ENCODE peak calls at places on chromosome 1, in eight cellular contexts. One of them, this sample, is unnamed.

GRCh38 chr1:70115315-70115714 is 90.1 kb downstream of the LRRC40 start:
- DNase-seq in SJSA1: no peak
- DNase-seq in neural progenitor cell: no peak
- DNase-seq in uterus: no peak
- DNase-seq in hepatocyte: no peak
- DNase-seq in bronchial epithelial cell: no peak
- DNase-seq in fibroblast of lung: no peak
- DNase-seq in NB4: no peak
- DNase-seq in this sample: no peak

GRCh38 chr1:109793486-109794318 is 30.0 kb upstream of the EPS8L3 start:
- DNase-seq in bronchial epithelial cell: peak; percentile 96
- DNase-seq in neural progenitor cell: no peak
- DNase-seq in SJSA1: peak; percentile 49
- DNase-seq in uterus: peak; percentile 61
- DNase-seq in hepatocyte: peak; percentile 52
- DNase-seq in NB4: peak; percentile 81
- DNase-seq in fibroblast of lung: peak; percentile 62
- DNase-seq in this sample: peak; percentile 15

GRCh38 chr1:200184196-200184595 is 156.7 kb downstream of the NR5A2 start:
- DNase-seq in SJSA1: peak; percentile 82
- DNase-seq in bronchial epithelial cell: peak; percentile 99
- DNase-seq in NB4: peak; percentile 91
- DNase-seq in hepatocyte: peak; percentile 40
- DNase-seq in uterus: peak; percentile 73
- DNase-seq in neural progenitor cell: no peak
- DNase-seq in fibroblast of lung: peak; percentile 79
- DNase-seq in this sample: peak; percentile 44

GRCh38 chr1:234611153-234611798 is 1.3 kb upstream of the IRF2BP2 start:
- DNase-seq in uterus: peak; percentile 63
- DNase-seq in SJSA1: no peak
- DNase-seq in bronchial epithelial cell: peak; percentile 91
- DNase-seq in neural progenitor cell: peak; percentile 92
- DNase-seq in NB4: peak; percentile 94
- DNase-seq in hepatocyte: no peak
- DNase-seq in fibroblast of lung: peak; percentile 91
- DNase-seq in this sample: no peak

GRCh38 chr1:87981810-87982209 is 653.1 kb downstream of the LMO4 start:
- DNase-seq in NB4: no peak
- DNase-seq in hepatocyte: no peak
- DNase-seq in uterus: no peak
- DNase-seq in bronchial epithelial cell: no peak
- DNase-seq in SJSA1: no peak
- DNase-seq in fibroblast of lung: no peak
- DNase-seq in neural progenitor cell: no peak
- DNase-seq in this sample: no peak

GRCh38 chr1:244087021-244087560 is 36.0 kb downstream of the ZBTB18 start:
- DNase-seq in uterus: no peak
- DNase-seq in bronchial epithelial cell: no peak
- DNase-seq in neural progenitor cell: no peak
- DNase-seq in fibroblast of lung: no peak
- DNase-seq in hepatocyte: no peak
- DNase-seq in NB4: no peak
- DNase-seq in SJSA1: no peak
- DNase-seq in this sample: no peak

GRCh38 chr1:86616871-86617270 is 70.0 kb downstream of the CLCA4 start:
- DNase-seq in NB4: peak; percentile 87
- DNase-seq in uterus: no peak
- DNase-seq in neural progenitor cell: no peak
- DNase-seq in hepatocyte: peak; percentile 29
- DNase-seq in fibroblast of lung: no peak
- DNase-seq in bronchial epithelial cell: peak; percentile 94
- DNase-seq in SJSA1: no peak
- DNase-seq in this sample: no peak

GRCh38 chr1:175172503-175172902 is 20.1 kb downstream of the KIAA0040 start:
- DNase-seq in fibroblast of lung: no peak
- DNase-seq in bronchial epithelial cell: no peak
- DNase-seq in neural progenitor cell: no peak
- DNase-seq in SJSA1: no peak
- DNase-seq in uterus: no peak
- DNase-seq in hepatocyte: no peak
- DNase-seq in NB4: no peak
- DNase-seq in this sample: no peak

GRCh38 chr1:6343506-6344405 is 49.8 kb downstream of the ACOT7 start:
- DNase-seq in bronchial epithelial cell: peak; percentile 99
- DNase-seq in SJSA1: peak; percentile 69
- DNase-seq in fibroblast of lung: peak; percentile 84
- DNase-seq in neural progenitor cell: peak; percentile 91
- DNase-seq in uterus: peak; percentile 49
- DNase-seq in NB4: peak; percentile 72
- DNase-seq in hepatocyte: peak; percentile 86
- DNase-seq in this sample: peak; percentile 85

GRCh38 chr1:32623775-32624174 is 26.6 kb downstream of the ZBTB8OS start:
- DNase-seq in NB4: no peak
- DNase-seq in hepatocyte: no peak
- DNase-seq in fibroblast of lung: no peak
- DNase-seq in uterus: no peak
- DNase-seq in SJSA1: no peak
- DNase-seq in neural progenitor cell: no peak
- DNase-seq in bronchial epithelial cell: no peak
- DNase-seq in this sample: no peak

GRCh38 chr1:159188375-159188788 is 16.3 kb upstream of the ACKR1 start:
- DNase-seq in bronchial epithelial cell: peak; percentile 47
- DNase-seq in neural progenitor cell: peak; percentile 95
- DNase-seq in NB4: no peak
- DNase-seq in fibroblast of lung: peak; percentile 10
- DNase-seq in SJSA1: no peak
- DNase-seq in hepatocyte: peak; percentile 74
- DNase-seq in uterus: peak; percentile 44
- DNase-seq in this sample: peak; percentile 75

GRCh38 chr1:177138347-177138746 is 26.2 kb downstream of the ASTN1 start:
- DNase-seq in NB4: no peak
- DNase-seq in neural progenitor cell: no peak
- DNase-seq in fibroblast of lung: no peak
- DNase-seq in uterus: no peak
- DNase-seq in bronchial epithelial cell: no peak
- DNase-seq in hepatocyte: no peak
- DNase-seq in SJSA1: no peak
- DNase-seq in this sample: no peak

GRCh38 chr1:154609398-154610380 is 1.7 kb upstream of the ADAR start:
- DNase-seq in hepatocyte: no peak
- DNase-seq in neural progenitor cell: peak; percentile 51
- DNase-seq in bronchial epithelial cell: peak; percentile 52
- DNase-seq in NB4: peak; percentile 34
- DNase-seq in uterus: no peak
- DNase-seq in SJSA1: no peak
- DNase-seq in fibroblast of lung: no peak
- DNase-seq in this sample: no peak

GRCh38 chr1:233140974-233141373 is 154.6 kb downstream of the PCNX2 start:
- DNase-seq in SJSA1: no peak
- DNase-seq in hepatocyte: no peak
- DNase-seq in fibroblast of lung: peak; percentile 54
- DNase-seq in uterus: no peak
- DNase-seq in bronchial epithelial cell: no peak
- DNase-seq in neural progenitor cell: no peak
- DNase-seq in NB4: no peak
- DNase-seq in this sample: no peak

GRCh38 chr1:40232444-40232843 is 15.3 kb upstream of the TMCO2 start:
- DNase-seq in hepatocyte: no peak
- DNase-seq in fibroblast of lung: no peak
- DNase-seq in neural progenitor cell: no peak
- DNase-seq in NB4: no peak
- DNase-seq in bronchial epithelial cell: no peak
- DNase-seq in uterus: no peak
- DNase-seq in SJSA1: no peak
- DNase-seq in this sample: no peak

DNA sequence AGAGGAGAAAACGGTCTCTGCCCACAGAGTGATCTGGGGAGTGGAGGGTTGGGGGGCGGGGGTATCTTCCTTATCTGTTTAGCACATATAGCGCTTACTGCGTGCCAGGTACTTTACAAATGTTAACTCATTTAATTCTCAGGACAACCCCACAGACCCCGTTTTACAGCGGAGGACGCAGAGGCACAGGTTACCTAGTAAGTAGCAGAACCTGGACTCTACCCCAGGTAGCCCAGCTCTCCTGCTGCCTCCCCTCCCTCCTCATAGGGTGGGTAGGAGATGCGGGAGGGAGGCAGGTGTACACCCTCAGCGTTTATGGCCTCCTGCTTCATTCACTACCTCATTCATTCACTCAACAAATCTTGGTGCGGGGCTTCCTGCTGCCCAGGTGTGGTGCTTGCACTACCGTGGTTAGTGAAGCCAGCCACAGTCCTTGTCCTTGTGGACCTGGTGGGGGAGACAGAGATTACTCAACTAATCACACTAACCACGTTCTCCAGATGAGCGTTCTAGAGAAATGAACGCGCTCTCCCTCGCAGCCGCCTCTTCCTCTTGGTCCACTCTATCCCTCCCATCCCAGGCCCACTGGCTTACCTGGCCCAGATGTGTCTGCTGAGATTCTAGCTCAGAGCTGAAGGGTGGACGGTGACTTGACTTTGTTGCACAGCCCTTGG is 102.0 kb downstream of the IER5 start:
- DNase-seq in hepatocyte: peak; percentile 29
- DNase-seq in NB4: peak; percentile 29
- DNase-seq in fibroblast of lung: no peak
- DNase-seq in uterus: no peak
- DNase-seq in neural progenitor cell: no peak
- DNase-seq in SJSA1: no peak
- DNase-seq in bronchial epithelial cell: no peak
- DNase-seq in this sample: peak; percentile 22
- H3K4me3 ChIP-seq in hepatocyte: peak overlapping the region; percentile 38
- H3K4me3 ChIP-seq in NB4: no peak overlapping the region
- H3K4me3 ChIP-seq in fibroblast of lung: no peak overlapping the region
- H3K4me3 ChIP-seq in uterus: no peak overlapping the region
- H3K4me3 ChIP-seq in neural progenitor cell: peak overlapping the region; percentile 53
- H3K4me3 ChIP-seq in SJSA1: no peak overlapping the region
- H3K4me3 ChIP-seq in bronchial epithelial cell: no peak overlapping the region
- H3K4me3 ChIP-seq in this sample: peak overlapping the region; percentile 41

GRCh38 chr1:111512132-111512874 is 8.9 kb upstream of the ADORA3 start:
- DNase-seq in uterus: no peak
- DNase-seq in NB4: no peak
- DNase-seq in hepatocyte: no peak
- DNase-seq in SJSA1: no peak
- DNase-seq in fibroblast of lung: no peak
- DNase-seq in bronchial epithelial cell: no peak
- DNase-seq in neural progenitor cell: no peak
- DNase-seq in this sample: no peak

GRCh38 chr1:111515291-111516007 is 12.0 kb upstream of the ADORA3 start:
- DNase-seq in hepatocyte: no peak
- DNase-seq in neural progenitor cell: no peak
- DNase-seq in SJSA1: no peak
- DNase-seq in fibroblast of lung: peak; percentile 29
- DNase-seq in bronchial epithelial cell: peak; percentile 31
- DNase-seq in NB4: peak; percentile 67
- DNase-seq in uterus: peak; percentile 76
- DNase-seq in this sample: no peak

GRCh38 chr1:111513410-111514020 is 10.1 kb upstream of the ADORA3 start:
- DNase-seq in fibroblast of lung: no peak
- DNase-seq in uterus: peak; percentile 38
- DNase-seq in NB4: no peak
- DNase-seq in neural progenitor cell: no peak
- DNase-seq in SJSA1: no peak
- DNase-seq in bronchial epithelial cell: no peak
- DNase-seq in hepatocyte: no peak
- DNase-seq in this sample: peak; percentile 34

GRCh38 chr1:111517464-111518225 is 14.2 kb upstream of the ADORA3 start:
- DNase-seq in SJSA1: no peak
- DNase-seq in bronchial epithelial cell: no peak
- DNase-seq in NB4: no peak
- DNase-seq in neural progenitor cell: no peak
- DNase-seq in uterus: no peak
- DNase-seq in fibroblast of lung: no peak
- DNase-seq in hepatocyte: no peak
- DNase-seq in this sample: no peak

GRCh38 chr1:111516008-111516535 is 12.6 kb upstream of the ADORA3 start:
- DNase-seq in NB4: peak; percentile 90
- DNase-seq in hepatocyte: no peak
- DNase-seq in neural progenitor cell: peak; percentile 21
- DNase-seq in SJSA1: no peak
- DNase-seq in fibroblast of lung: peak; percentile 62
- DNase-seq in bronchial epithelial cell: peak; percentile 52
- DNase-seq in uterus: peak; percentile 78
- DNase-seq in this sample: peak; percentile 55
- H3K4me3 ChIP-seq in NB4: peak overlapping the region; percentile 62
- H3K4me3 ChIP-seq in hepatocyte: no peak overlapping the region
- H3K4me3 ChIP-seq in neural progenitor cell: no peak overlapping the region
- H3K4me3 ChIP-seq in SJSA1: no peak overlapping the region
- H3K4me3 ChIP-seq in fibroblast of lung: peak overlapping the region; percentile 8
- H3K4me3 ChIP-seq in bronchial epithelial cell: peak overlapping the region; percentile 7
- H3K4me3 ChIP-seq in uterus: peak overlapping the region; percentile 28
- H3K4me3 ChIP-seq in this sample: peak overlapping the region; percentile 47

DNA sequence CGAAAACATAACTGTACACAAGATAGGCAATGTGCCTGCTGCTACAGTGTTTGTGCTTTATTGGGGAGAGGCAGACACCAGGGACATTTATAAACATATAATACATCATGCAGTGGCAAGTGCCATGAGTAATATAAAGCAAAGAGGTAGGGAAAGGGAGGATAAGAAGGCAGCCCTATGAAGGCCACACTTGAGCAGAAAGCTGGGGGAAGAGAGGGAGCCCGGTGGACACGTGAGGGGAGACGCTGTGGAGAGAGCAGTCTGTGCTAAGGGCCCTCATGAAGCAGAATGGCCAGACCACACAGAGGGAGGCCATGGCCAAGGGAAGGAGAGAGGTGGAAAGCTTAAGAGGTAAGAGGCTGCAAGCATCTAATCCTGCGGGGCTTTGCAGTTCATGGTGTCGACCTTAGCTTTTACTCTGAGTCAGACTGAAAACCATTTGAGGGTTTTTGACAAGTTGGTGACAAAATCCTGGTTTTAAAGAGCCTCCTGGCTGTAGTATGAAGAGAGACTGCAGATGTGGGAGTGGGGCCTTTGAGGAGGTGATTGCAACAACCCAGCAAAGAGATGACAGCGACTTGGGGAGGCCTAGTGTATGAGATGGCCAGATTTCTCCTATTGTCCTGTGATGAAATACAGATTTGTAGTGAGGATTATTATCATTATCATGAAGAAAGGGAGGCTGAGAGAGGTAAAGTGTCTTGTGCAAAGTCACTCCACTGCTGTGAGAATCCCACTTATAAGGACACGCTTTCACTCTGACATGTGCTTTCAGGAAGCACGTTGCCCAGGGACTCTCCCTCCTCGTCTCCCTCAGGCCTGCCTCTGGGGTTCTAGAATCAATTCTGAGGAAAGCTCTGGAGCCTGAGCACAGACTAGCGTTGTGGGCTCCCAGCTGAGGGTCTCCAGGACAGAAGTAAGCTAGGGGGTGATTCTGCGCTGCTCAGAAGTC is 192.9 kb downstream of the RHOU start:
- DNase-seq in uterus: no peak
- DNase-seq in fibroblast of lung: peak; percentile 29
- DNase-seq in NB4: peak; percentile 41
- DNase-seq in hepatocyte: no peak
- DNase-seq in SJSA1: no peak
- DNase-seq in bronchial epithelial cell: no peak
- DNase-seq in neural progenitor cell: no peak
- DNase-seq in this sample: no peak
- H3K4me3 ChIP-seq in uterus: no peak overlapping the region
- H3K4me3 ChIP-seq in fibroblast of lung: no peak overlapping the region
- H3K4me3 ChIP-seq in NB4: no peak overlapping the region
- H3K4me3 ChIP-seq in hepatocyte: no peak overlapping the region
- H3K4me3 ChIP-seq in SJSA1: no peak overlapping the region
- H3K4me3 ChIP-seq in bronchial epithelial cell: no peak overlapping the region
- H3K4me3 ChIP-seq in neural progenitor cell: no peak overlapping the region
- H3K4me3 ChIP-seq in this sample: no peak overlapping the region

GRCh38 chr1:228471762-228472398 is 15.3 kb upstream of the RNF187 start:
- DNase-seq in neural progenitor cell: peak; percentile 67
- DNase-seq in SJSA1: no peak
- DNase-seq in hepatocyte: peak; percentile 66
- DNase-seq in uterus: no peak
- DNase-seq in fibroblast of lung: peak; percentile 64
- DNase-seq in NB4: peak; percentile 85
- DNase-seq in bronchial epithelial cell: peak; percentile 38
- DNase-seq in this sample: no peak
- H3K4me3 ChIP-seq in neural progenitor cell: no peak overlapping the region
- H3K4me3 ChIP-seq in SJSA1: no peak overlapping the region
- H3K4me3 ChIP-seq in hepatocyte: no peak overlapping the region
- H3K4me3 ChIP-seq in uterus: no peak overlapping the region
- H3K4me3 ChIP-seq in fibroblast of lung: no peak overlapping the region
- H3K4me3 ChIP-seq in NB4: no peak overlapping the region
- H3K4me3 ChIP-seq in bronchial epithelial cell: no peak overlapping the region
- H3K4me3 ChIP-seq in this sample: no peak overlapping the region

This sample was measured in testis.